ENCODE peak calls at places on chromosomes 11 and 22, in seven cellular contexts. E is GM03348; T is RPMI7951; V is stromal cell of bone marrow; Y is activated T-cell treated with anti-CD3 and anti-CD28 coated beads, Interleukin-2, amount 50 U/mL, for 48 hours; L is HTR-8/SVneo; I is EH. N is an unnamed sample.

GRCh38 chr11:70650075-70650909 is 252.0 kb downstream of the CTTN start:
- DNase-seq in V (peak; percentile 54), L (peak; percentile 90), T (peak; percentile 70), I (peak; percentile 58), E (peak; percentile 84), Y (peak; percentile 56), N (peak; percentile 49)

GRCh38 chr11:36385121-36385530 is 89.0 kb downstream of the PRR5L start:
- DNase-seq in T (peak; percentile 77), L (no peak), E (peak; percentile 26), I (peak; percentile 58), V (no peak), Y (no peak), N (peak; percentile 51)

GRCh38 chr11:117189191-117189940 is 9.8 kb upstream of the TAGLN start:
- DNase-seq in V (no peak), T (no peak), Y (no peak), I (no peak), L (no peak), E (no peak), N (no peak)

GRCh38 chr22:41254230-41254629 is 13.5 kb upstream of the CHADL start:
- DNase-seq in T (no peak), L (no peak), I (no peak), V (no peak), E (no peak), Y (no peak), N (no peak)

GRCh38 chr11:8959546-8960166 is 4.6 kb downstream of the TMEM9B start:
- DNase-seq in V (peak; percentile 82), L (peak; percentile 81), I (peak; percentile 85), Y (no peak), E (peak; percentile 90), T (peak; percentile 74), N (peak; percentile 88)

GRCh38 chr11:33371049-33371448 is 113.9 kb downstream of the HIPK3 start:
- DNase-seq in I (no peak), E (no peak), L (no peak), V (no peak), Y (no peak), T (no peak), N (no peak)

GRCh38 chr22:47801541-47802245 is 1039.2 kb downstream of the TBC1D22A start:
- DNase-seq in L (no peak), Y (no peak), V (no peak), E (no peak), I (no peak), T (no peak), N (no peak)

GRCh38 chr11:112310414-112310813 is 49.8 kb upstream of the PLET1 start:
- DNase-seq in V (no peak), I (no peak), Y (no peak), L (no peak), E (no peak), T (no peak), N (no peak)

GRCh38 chr22:36616682-36617081 is 86.9 kb downstream of the CACNG2 start:
- DNase-seq in T (no peak), Y (no peak), E (no peak), V (no peak), L (no peak), I (no peak), N (no peak)